ENCODE peak calls at places on chromosomes 12 and 14, in four cellular contexts. J is skeletal muscle cell, L is AG10803, C is mammary epithelial cell. U is an unnamed sample.

GRCh38 chr14:44782775-44783238 is 178.9 kb downstream of the KLHL28 start:
- DNase-seq in J (peak; percentile 17), L (peak; percentile 56), C (no peak), U (peak; percentile 5)

GRCh38 chr12:122227341-122227740 is 1.5 kb upstream of the DIABLO start:
- DNase-seq in J (no peak), L (no peak), C (no peak), U (no peak)

GRCh38 chr14:64235652-64236640 is 58.2 kb downstream of the ESR2 start:
- DNase-seq in J (no peak), L (no peak), C (no peak), U (no peak)

GRCh38 chr14:83764656-83765055 is 1765.3 kb upstream of the FLRT2 start:
- DNase-seq in J (no peak), L (no peak), C (no peak), U (no peak)

GRCh38 chr12:4859478-4860210 is 50.1 kb upstream of the KCNA1 start:
- DNase-seq in J (no peak), L (no peak), C (no peak), U (no peak)

GRCh38 chr12:570949-571794 is 92.1 kb downstream of the NINJ2 start:
- DNase-seq in J (peak; percentile 68), L (peak; percentile 89), C (peak; percentile 84), U (peak; percentile 90)

GRCh38 chr14:24274101-24274543 is 2.7 kb upstream of the RABGGTA start:
- DNase-seq in J (no peak), L (no peak), C (peak; percentile 99), U (no peak)

GRCh38 chr14:51138353-51139103 is 43.6 kb upstream of the TRIM9 start:
- DNase-seq in J (no peak), L (no peak), C (no peak), U (no peak)

GRCh38 chr12:79629561-79629960 is 61.2 kb downstream of the PAWR start:
- DNase-seq in J (no peak), L (no peak), C (no peak), U (no peak)

GRCh38 chr12:109289004-109289403 is 20.1 kb downstream of the FOXN4 start:
- DNase-seq in J (no peak), L (no peak), C (no peak), U (no peak)

GRCh38 chr12:59408431-59408830 is 187.4 kb upstream of the SLC16A7 start:
- DNase-seq in J (no peak), L (peak; percentile 46), C (peak; percentile 51), U (no peak)

GRCh38 chr14:99389171-99389826 is 91.4 kb downstream of the SETD3 start:
- DNase-seq in J (no peak), L (peak; percentile 24), C (peak; percentile 21), U (peak; percentile 33)

GRCh38 chr14:99511421-99512109 is 30.4 kb downstream of the CCNK start:
- DNase-seq in J (no peak), L (peak; percentile 62), C (no peak), U (peak; percentile 45)

GRCh38 chr12:67068204-67068731 is 200.9 kb upstream of the CAND1 start:
- DNase-seq in J (no peak), L (no peak), C (peak; percentile 29), U (no peak)

GRCh38 chr14:25537846-25538455 is 488.0 kb upstream of the STXBP6 start:
- DNase-seq in J (no peak), L (no peak), C (no peak), U (no peak)

GRCh38 chr12:69341328-69341727 is 6.9 kb upstream of the LYZ start:
- DNase-seq in J (no peak), L (no peak), C (peak; percentile 25), U (no peak)

GRCh38 chr12:10771132-10771733 is 31.2 kb downstream of the TAS2R7 start:
- DNase-seq in J (peak; percentile 5), L (peak; percentile 39), C (peak; percentile 20), U (peak; percentile 58)

GRCh38 chr12:100189241-100190012 is 11.2 kb upstream of the ACTR6 start:
- DNase-seq in J (no peak), L (no peak), C (no peak), U (no peak)

GRCh38 chr12:21149849-21150248 is 18.9 kb downstream of the SLCO1B1 start:
- DNase-seq in J (no peak), L (no peak), C (no peak), U (no peak)

GRCh38 chr14:28382460-28383220 is 383.9 kb upstream of the FOXG1 start:
- DNase-seq in J (peak; percentile 90), L (no peak), C (peak; percentile 85), U (peak; percentile 12)

GRCh38 chr12:105355752-105356151 is 25.3 kb downstream of the C12orf75 start:
- DNase-seq in J (no peak), L (peak; percentile 70), C (peak; percentile 36), U (peak; percentile 44)

GRCh38 chr12:68641138-68641537 is 30.4 kb downstream of the RAP1B start:
- DNase-seq in J (no peak), L (no peak), C (peak; percentile 28), U (no peak)

GRCh38 chr14:32435411-32435810 is 106.3 kb downstream of the AKAP6 start:
- DNase-seq in J (no peak), L (no peak), C (no peak), U (no peak)

DNA sequence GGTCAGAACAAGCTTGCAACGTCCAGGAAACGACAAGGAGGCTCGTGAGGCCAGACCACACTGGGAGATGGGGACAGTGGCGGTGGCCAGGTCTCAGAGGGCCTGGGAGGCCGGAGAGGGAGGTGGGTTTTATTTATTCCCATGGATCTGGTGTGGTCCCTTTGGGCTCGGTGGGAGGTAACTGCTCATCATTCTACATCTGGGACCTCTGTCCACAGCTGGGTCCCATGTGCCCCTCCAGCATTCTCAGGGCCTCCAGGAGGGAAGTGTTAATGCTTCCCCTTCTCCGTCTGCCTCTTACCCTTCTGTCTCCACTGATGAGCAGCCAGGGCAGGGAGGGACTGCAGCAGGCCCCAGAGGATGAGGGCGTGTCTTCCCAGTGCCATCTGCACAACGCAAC is 35.7 kb upstream of the NCOR2 start:
- DNase-seq in J (no peak), L (peak; percentile 22), C (no peak), U (no peak)
- H3K4me3 ChIP-seq in J (no peak overlapping the region), L (no peak overlapping the region), C (no peak overlapping the region), U (no peak overlapping the region)

DNA sequence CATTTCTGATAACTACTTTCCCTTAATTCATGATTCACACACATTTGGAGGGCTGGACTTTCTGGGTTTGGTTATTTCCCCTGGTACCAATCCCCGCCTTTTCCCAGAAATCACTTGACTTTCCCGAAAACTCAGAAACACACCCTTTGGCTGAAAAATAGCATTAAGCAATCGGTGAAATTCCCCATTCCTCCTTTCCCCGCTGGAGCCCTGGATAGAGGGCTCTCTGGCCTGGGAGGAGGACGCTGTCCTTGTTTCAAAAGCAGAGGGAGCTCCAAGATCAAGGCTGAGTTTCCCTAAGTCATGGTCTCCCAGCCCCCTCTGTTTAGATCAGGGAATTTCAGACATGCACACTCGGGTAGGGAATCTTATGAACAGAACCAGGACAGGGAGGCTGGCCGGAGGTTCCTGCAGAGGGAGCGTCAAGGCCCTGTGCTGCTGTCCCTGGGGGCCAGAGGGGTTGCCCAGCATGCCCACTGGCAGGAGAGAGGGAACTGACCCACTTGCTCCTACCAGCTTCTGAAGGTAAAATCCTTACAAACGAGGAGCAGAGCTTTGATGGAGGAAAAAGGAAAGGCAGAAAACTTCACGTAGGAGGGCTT is at the start of gene C1S:
- DNase-seq in J (peak; percentile 89), L (peak; percentile 99), C (peak; percentile 89), U (peak; percentile 99)
- H3K4me3 ChIP-seq in J (peak within 1 kb of the TSS; percentile 38), L (peak within 1 kb of the TSS; percentile 80), C (no peak within 1 kb of the TSS), U (peak within 1 kb of the TSS; percentile 59)

DNA sequence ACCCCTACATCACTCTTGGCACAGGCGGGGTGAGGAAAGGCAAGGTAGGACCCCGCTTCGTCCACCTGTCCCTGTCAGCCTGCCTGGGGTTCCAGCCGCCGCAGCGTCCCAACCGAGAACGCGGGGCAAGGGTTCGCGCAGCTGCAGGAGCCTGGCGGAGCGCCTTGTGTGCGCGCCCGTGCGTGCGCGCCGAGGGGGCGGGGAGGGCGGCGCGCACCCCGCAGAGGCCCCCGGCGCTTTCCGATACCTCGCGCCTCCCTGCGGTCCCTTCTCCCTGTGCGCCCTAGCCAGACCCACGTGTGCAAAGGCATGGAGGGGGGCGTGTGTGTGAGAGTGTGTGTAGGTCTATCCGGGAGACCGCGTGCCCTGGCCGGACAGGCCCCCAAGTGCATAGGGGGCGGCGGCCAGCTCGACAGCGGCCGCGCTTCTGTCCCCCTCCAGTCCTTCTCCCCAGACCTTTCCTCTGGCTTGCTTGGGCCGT is 122.4 kb downstream of the TSPAN9 start:
- DNase-seq in J (no peak), L (no peak), C (no peak), U (peak; percentile 58)
- H3K4me3 ChIP-seq in J (peak overlapping the region; percentile 59), L (peak overlapping the region; percentile 51), C (peak overlapping the region; percentile 19), U (peak overlapping the region; percentile 62)

DNA sequence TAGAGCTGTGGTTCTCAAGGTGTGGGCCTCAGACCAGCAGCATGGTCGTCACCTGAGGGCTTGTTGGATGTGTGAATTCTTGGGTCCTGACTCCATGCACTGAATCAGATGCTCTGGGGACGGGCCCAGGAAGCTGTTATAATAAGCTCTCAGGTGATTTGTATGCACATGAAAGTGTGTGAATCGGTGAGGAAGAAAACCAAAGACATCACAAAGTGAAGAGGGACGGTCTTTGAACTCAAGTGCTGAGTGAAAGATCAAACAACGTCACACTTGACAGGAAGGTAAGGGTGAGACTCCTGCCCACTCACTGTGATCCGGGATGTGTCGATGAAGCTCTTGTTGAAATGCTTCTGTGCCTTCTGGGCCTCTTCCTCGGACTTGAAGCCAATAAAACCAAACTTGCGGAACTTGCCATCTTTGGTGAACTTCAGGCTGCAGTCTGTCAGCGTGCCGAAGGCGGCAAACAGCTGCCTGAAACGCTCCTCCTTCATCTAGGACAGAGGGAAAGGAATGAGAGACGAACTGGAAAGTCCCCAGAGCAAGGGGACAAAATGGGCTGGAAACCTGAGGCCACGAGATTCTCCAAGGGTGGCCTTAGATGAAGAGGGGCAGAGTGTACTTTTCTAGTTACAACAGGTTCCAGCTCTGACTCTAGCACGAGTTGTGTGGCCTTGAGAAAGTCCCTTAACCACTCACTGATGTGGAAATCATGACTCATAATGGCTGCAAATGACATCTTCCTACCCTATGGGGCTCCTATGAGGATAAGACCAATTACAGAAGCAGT is 4.0 kb downstream of the RBM19 start:
- DNase-seq in J (peak; percentile 25), L (peak; percentile 37), C (peak; percentile 52), U (peak; percentile 41)
- H3K4me3 ChIP-seq in J (no peak overlapping the region), L (no peak overlapping the region), C (no peak overlapping the region), U (no peak overlapping the region)

DNA sequence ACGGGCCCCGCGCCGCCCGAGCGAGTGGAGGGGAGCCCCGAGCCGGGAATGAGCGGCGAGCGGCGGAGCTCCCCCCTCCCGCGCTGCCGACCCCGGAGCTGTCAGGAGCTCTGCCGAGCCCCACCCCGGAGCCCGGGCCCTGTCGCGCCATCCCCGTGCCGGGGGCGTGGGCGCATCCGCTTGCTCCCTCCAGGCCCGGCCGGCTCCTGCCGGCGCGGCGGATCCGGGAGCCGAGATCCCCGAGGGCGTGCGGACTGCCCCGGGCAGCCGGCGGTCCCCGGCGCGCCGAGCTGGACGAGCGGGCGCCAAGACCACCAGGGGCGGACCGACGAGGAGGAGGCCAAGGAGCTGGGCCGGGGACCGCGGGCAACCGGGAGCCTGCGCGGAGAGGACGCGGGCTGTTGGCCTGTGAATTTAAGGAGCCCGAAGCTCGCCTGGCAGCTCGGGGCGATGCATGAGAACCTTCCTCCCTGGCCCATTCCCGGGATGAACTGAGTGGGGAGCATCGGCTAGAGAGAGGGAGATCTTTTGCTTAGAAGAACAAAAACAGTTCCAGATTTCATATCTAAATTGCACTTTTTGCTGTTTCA is 2.0 kb downstream of the PTHLH start:
- DNase-seq in J (no peak), L (peak; percentile 54), C (peak; percentile 66), U (peak; percentile 52)
- H3K4me3 ChIP-seq in J (peak overlapping the region; percentile 61), L (peak overlapping the region; percentile 68), C (peak overlapping the region; percentile 95), U (peak overlapping the region; percentile 57)